ENCODE peak calls at places on chromosome 12, in seven cellular contexts. Z is CD4-positive, CD25-positive, alpha-beta regulatory T cell; I is GM19239; C is occipital lobe; U is Kasumi-1; S is activated naive CD4-positive, alpha-beta T cell; T is AG08396. B is an unnamed sample.

GRCh38 chr12:28689398-28690175 is 459.5 kb upstream of the FAR2 start:
- DNase-seq in S (no peak), I (no peak), C (no peak), Z (no peak), T (no peak), U (no peak), B (no peak)

GRCh38 chr12:79411791-79412190 is 279.0 kb downstream of the PAWR start:
- DNase-seq in C (no peak), I (no peak), U (no peak), T (no peak), S (no peak), Z (no peak), B (no peak)

GRCh38 chr12:12952036-12952435 is at the start of gene GPRC5D:
- DNase-seq in S (no peak), T (no peak), I (no peak), Z (no peak), U (no peak), C (no peak), B (no peak)

GRCh38 chr12:99232324-99232723 is 415.2 kb upstream of the GARIN6 start:
- DNase-seq in S (no peak), I (no peak), Z (no peak), T (no peak), C (no peak), U (no peak), B (no peak)

GRCh38 chr12:52032431-52032796 is 18.8 kb upstream of the NR4A1 start:
- DNase-seq in S (no peak), T (peak), U (no peak), C (peak), Z (no peak), I (no peak), B (no peak)

GRCh38 chr12:57609091-57609780 is 2.0 kb upstream of the ARHGEF25 start:
- DNase-seq in U (no peak), S (no peak), C (no peak), Z (no peak), I (no peak), T (no peak), B (no peak)

GRCh38 chr12:132522586-132523380 is 32.8 kb downstream of the FBRSL1 start:
- DNase-seq in Z (no peak), S (no peak), U (no peak), I (no peak), T (no peak), C (no peak), B (no peak)

GRCh38 chr12:52524241-52524897 is 4.2 kb upstream of the KRT5 start:
- DNase-seq in T (no peak), C (no peak), I (no peak), S (no peak), Z (no peak), U (no peak), B (no peak)